ENCODE peak calls at places on chromosomes 4 and X, in seven cellular contexts. P is suprapubic skin, A is fibroblast of lung, B is MM.1S, I is mammary epithelial cell, C is lung, K is BE2C. V is an unnamed sample.

GRCh38 chr4:180962268-180962667 is 1280.9 kb upstream of the TENM3 start:
- DNase-seq in P (no peak), A (no peak), B (no peak), I (no peak), C (no peak), K (no peak), V (no peak)

GRCh38 chr4:3704669-3705068 is 61.5 kb upstream of the ADRA2C start:
- DNase-seq in P (peak), A (no peak), B (no peak), I (no peak), C (no peak), K (peak), V (no peak)

GRCh38 chr4:120105472-120105871 is 38.8 kb upstream of the MAD2L1 start:
- DNase-seq in P (no peak), A (no peak), B (no peak), I (no peak), C (no peak), K (no peak), V (no peak)

GRCh38 chrX:100975212-100975611 is 5.7 kb downstream of the ARL13A start:
- DNase-seq in P (no peak), A (peak), B (no peak), I (no peak), C (no peak), K (no peak), V (no peak)

GRCh38 chr4:146585761-146586333 is 52.8 kb upstream of the POU4F2 start:
- DNase-seq in P (no peak), A (peak), B (no peak), I (peak), C (no peak), K (no peak), V (no peak)

GRCh38 chr4:100649478-100649877 is 131.7 kb upstream of the EMCN start:
- DNase-seq in P (no peak), A (peak), B (no peak), I (no peak), C (no peak), K (no peak), V (no peak)

GRCh38 chrX:154064637-154065435 is 32.7 kb downstream of the MECP2 start:
- DNase-seq in P (no peak), A (no peak), B (no peak), I (no peak), C (no peak), K (no peak), V (no peak)

GRCh38 chrX:105527759-105528158 is 294.6 kb upstream of the NRK start:
- DNase-seq in P (no peak), A (peak), B (no peak), I (no peak), C (no peak), K (no peak), V (no peak)

GRCh38 chr4:67702166-67702565 is 1.2 kb upstream of the UBA6 start:
- DNase-seq in P (no peak), A (no peak), B (no peak), I (no peak), C (no peak), K (no peak), V (no peak)

GRCh38 chr4:145735330-145735638 is 55.3 kb downstream of the C4orf51 start:
- DNase-seq in P (no peak), A (peak), B (no peak), I (peak), C (peak), K (no peak), V (no peak)

GRCh38 chr4:87093443-87094123 is 126.8 kb downstream of the KLHL8 start:
- DNase-seq in P (no peak), A (peak), B (peak), I (peak), C (no peak), K (peak), V (no peak)

GRCh38 chrX:110691446-110691845 is 104.2 kb downstream of the CHRDL1 start:
- DNase-seq in P (no peak), A (peak), B (no peak), I (peak), C (no peak), K (no peak), V (no peak)

GRCh38 chr4:2808001-2808400 is 15.1 kb downstream of the SH3BP2 start:
- DNase-seq in P (no peak), A (no peak), B (no peak), I (no peak), C (no peak), K (no peak), V (no peak)

GRCh38 chr4:12360391-12360790 is 931.7 kb upstream of the HS3ST1 start:
- DNase-seq in P (no peak), A (no peak), B (no peak), I (peak), C (no peak), K (no peak), V (no peak)

GRCh38 chr4:95181446-95182306 is 367.1 kb downstream of the UNC5C start:
- DNase-seq in P (no peak), A (peak), B (no peak), I (no peak), C (no peak), K (peak), V (no peak)

GRCh38 chr4:98447648-98448047 is 186.5 kb downstream of the RAP1GDS1 start:
- DNase-seq in P (no peak), A (no peak), B (no peak), I (peak), C (no peak), K (peak), V (no peak)

GRCh38 chr4:59936566-59936965 is 1263.6 kb upstream of the ADGRL3 start:
- DNase-seq in P (no peak), A (no peak), B (no peak), I (no peak), C (no peak), K (no peak), V (no peak)

GRCh38 chr4:40228497-40229365 is 31.9 kb downstream of the RHOH start:
- DNase-seq in P (no peak), A (no peak), B (peak), I (no peak), C (no peak), K (no peak), V (no peak)

GRCh38 chr4:184825394-184826314 is at the start of gene ACSL1:
- DNase-seq in P (peak), A (peak), B (peak), I (peak), C (peak), K (peak), V (peak)

GRCh38 chr4:155679343-155679742 is 12.7 kb downstream of the GUCY1A1 start:
- DNase-seq in P (no peak), A (peak), B (no peak), I (peak), C (peak), K (no peak), V (no peak)

GRCh38 chrX:40845331-40845911 is 110.1 kb upstream of the MED14 start:
- DNase-seq in P (no peak), A (peak), B (no peak), I (peak), C (no peak), K (no peak), V (no peak)

DNA sequence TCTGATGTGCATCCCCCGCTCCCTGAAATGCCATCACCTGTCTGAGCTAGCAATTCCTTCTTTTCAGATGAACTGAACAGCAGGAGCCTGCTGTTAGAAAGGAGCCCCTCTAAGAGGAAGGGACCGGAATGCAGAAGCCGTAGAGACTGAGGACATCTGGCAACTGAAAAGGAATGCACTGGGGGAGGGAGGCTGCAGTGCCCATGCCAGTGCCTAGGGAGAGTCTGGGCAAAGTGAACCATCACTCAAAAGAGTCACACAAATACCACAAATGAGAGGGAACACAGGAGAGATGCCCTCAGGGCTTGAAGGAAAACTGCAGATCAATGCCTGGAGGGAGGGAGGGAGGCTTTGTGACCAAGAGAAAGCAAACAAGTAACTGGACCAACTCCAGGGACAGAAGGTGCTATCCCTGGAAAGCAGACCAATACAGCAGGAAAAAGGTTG is 93.9 kb upstream of the CBR4 start:
- DNase-seq in P (no peak), A (no peak), B (no peak), I (peak), C (no peak), K (peak), V (no peak)
- TF ChIP-seq CTCF in P (no peak), A (no peak), B (no peak), I (no peak), C (no peak), K (no peak), V (no peak)

GRCh38 chr4:24810016-24810415 is 14.6 kb downstream of the SOD3 start:
- DNase-seq in P (peak), A (peak), B (no peak), I (no peak), C (no peak), K (no peak), V (no peak)

GRCh38 chr4:24808955-24809354 is 13.6 kb downstream of the SOD3 start:
- DNase-seq in P (peak), A (no peak), B (no peak), I (no peak), C (no peak), K (no peak), V (no peak)

GRCh38 chr4:24808261-24808660 is 12.9 kb downstream of the SOD3 start:
- DNase-seq in P (peak), A (no peak), B (no peak), I (no peak), C (no peak), K (no peak), V (no peak)

GRCh38 chr4:24807611-24808010 is 12.2 kb downstream of the SOD3 start:
- DNase-seq in P (peak), A (no peak), B (no peak), I (no peak), C (no peak), K (no peak), V (no peak)

GRCh38 chr4:24809376-24809775 is 14.0 kb downstream of the SOD3 start:
- DNase-seq in P (peak), A (no peak), B (no peak), I (no peak), C (no peak), K (no peak), V (no peak)
- TF ChIP-seq CTCF in P (no peak), A (no peak), B (no peak), I (peak), C (no peak), K (peak), V (peak)

GRCh38 chr4:25539241-25539640 is 116.4 kb upstream of the SLC34A2 start:
- DNase-seq in P (no peak), A (no peak), B (no peak), I (no peak), C (no peak), K (no peak), V (no peak)

GRCh38 chr4:25538430-25538829 is 117.2 kb upstream of the SLC34A2 start:
- DNase-seq in P (no peak), A (no peak), B (no peak), I (no peak), C (no peak), K (no peak), V (no peak)

GRCh38 chr4:25536577-25537325 is 118.9 kb upstream of the SLC34A2 start:
- DNase-seq in P (no peak), A (no peak), B (no peak), I (no peak), C (no peak), K (no peak), V (no peak)

GRCh38 chr4:25535701-25536473 is 119.8 kb upstream of the SLC34A2 start:
- DNase-seq in P (no peak), A (no peak), B (no peak), I (no peak), C (peak), K (no peak), V (no peak)

GRCh38 chr4:25540734-25541133 is 114.9 kb upstream of the SLC34A2 start:
- DNase-seq in P (no peak), A (no peak), B (no peak), I (no peak), C (no peak), K (no peak), V (no peak)
- TF ChIP-seq CTCF in P (no peak), A (no peak), B (no peak), I (no peak), C (no peak), K (no peak), V (no peak)

GRCh38 chr4:112270643-112271484 is 14.8 kb downstream of the TIFA start:
- DNase-seq in P (no peak), A (peak), B (no peak), I (peak), C (no peak), K (no peak), V (no peak)

GRCh38 chr4:112270051-112270450 is 15.7 kb downstream of the TIFA start:
- DNase-seq in P (no peak), A (no peak), B (no peak), I (no peak), C (no peak), K (no peak), V (no peak)

GRCh38 chr4:112272292-112272691 is 13.4 kb downstream of the TIFA start:
- DNase-seq in P (no peak), A (no peak), B (no peak), I (no peak), C (no peak), K (no peak), V (no peak)

DNA sequence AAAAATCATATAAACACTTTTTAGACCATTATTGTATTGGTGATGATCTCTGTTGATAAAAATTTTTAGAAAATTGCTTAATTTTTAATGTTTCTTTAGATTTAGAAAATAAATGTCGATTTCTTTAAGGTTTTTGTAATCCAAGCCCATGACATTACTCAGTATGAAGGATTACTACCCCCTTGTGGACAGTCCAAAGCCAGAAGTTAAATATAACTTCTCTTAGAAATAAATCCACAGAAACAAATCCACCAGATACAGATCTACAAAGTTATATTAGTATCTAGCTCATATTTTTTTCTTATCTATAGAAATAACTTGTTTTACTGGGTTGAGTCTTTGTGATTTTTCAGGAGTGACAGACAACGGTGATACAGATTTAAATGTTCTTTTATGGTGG is 18.9 kb downstream of the TIFA start:
- DNase-seq in P (no peak), A (peak), B (peak), I (peak), C (no peak), K (no peak), V (no peak)
- TF ChIP-seq CTCF in P (peak), A (peak), B (peak), I (peak), C (no peak), K (peak), V (peak)

GRCh38 chrX:46803140-46803539 is 33.7 kb upstream of the RP2 start:
- DNase-seq in P (no peak), A (no peak), B (no peak), I (no peak), C (no peak), K (no peak), V (no peak)
- TF ChIP-seq CTCF in P (no peak), A (no peak), B (peak), I (peak), C (no peak), K (no peak), V (peak)

GRCh38 chr4:24550773-24551172 is 33.6 kb downstream of the DHX15 start:
- DNase-seq in P (no peak), A (no peak), B (no peak), I (no peak), C (no peak), K (no peak), V (no peak)

GRCh38 chr4:24557036-24558022 is 27.0 kb downstream of the DHX15 start:
- DNase-seq in P (no peak), A (peak), B (no peak), I (no peak), C (no peak), K (no peak), V (no peak)

GRCh38 chr4:24547979-24548378 is 36.4 kb downstream of the DHX15 start:
- DNase-seq in P (no peak), A (peak), B (no peak), I (no peak), C (no peak), K (no peak), V (no peak)

GRCh38 chr4:24551492-24552330 is 32.6 kb downstream of the DHX15 start:
- DNase-seq in P (no peak), A (peak), B (no peak), I (no peak), C (no peak), K (no peak), V (no peak)
- TF ChIP-seq CTCF in P (no peak), A (no peak), B (peak), I (peak), C (no peak), K (peak), V (peak)

GRCh38 chr4:84239278-84239845 is 259.7 kb downstream of the NKX6-1 start:
- DNase-seq in P (no peak), A (no peak), B (no peak), I (no peak), C (no peak), K (no peak), V (no peak)

GRCh38 chr4:84235131-84235530 is 264.0 kb downstream of the NKX6-1 start:
- DNase-seq in P (no peak), A (no peak), B (peak), I (no peak), C (no peak), K (no peak), V (no peak)

GRCh38 chr4:84235545-84235944 is 263.5 kb downstream of the NKX6-1 start:
- DNase-seq in P (no peak), A (no peak), B (peak), I (no peak), C (no peak), K (no peak), V (no peak)

GRCh38 chr4:84237008-84237407 is 262.1 kb downstream of the NKX6-1 start:
- DNase-seq in P (no peak), A (peak), B (no peak), I (peak), C (no peak), K (no peak), V (no peak)

GRCh38 chr4:84238247-84239090 is 260.6 kb downstream of the NKX6-1 start:
- DNase-seq in P (no peak), A (peak), B (no peak), I (peak), C (no peak), K (no peak), V (no peak)
- TF ChIP-seq CTCF in P (no peak), A (peak), B (no peak), I (no peak), C (no peak), K (peak), V (no peak)

GRCh38 chr4:36283912-36284465 is 2.6 kb downstream of the DTHD1 start:
- DNase-seq in P (no peak), A (no peak), B (no peak), I (no peak), C (no peak), K (no peak), V (no peak)

GRCh38 chr4:36278789-36279188 is 2.6 kb upstream of the DTHD1 start:
- DNase-seq in P (no peak), A (no peak), B (no peak), I (peak), C (no peak), K (no peak), V (no peak)

GRCh38 chr4:36277533-36277932 is 3.9 kb upstream of the DTHD1 start:
- DNase-seq in P (no peak), A (no peak), B (no peak), I (no peak), C (no peak), K (no peak), V (no peak)

GRCh38 chr4:36281384-36282106 is at the start of gene DTHD1:
- DNase-seq in P (no peak), A (peak), B (no peak), I (peak), C (no peak), K (no peak), V (no peak)

DNA sequence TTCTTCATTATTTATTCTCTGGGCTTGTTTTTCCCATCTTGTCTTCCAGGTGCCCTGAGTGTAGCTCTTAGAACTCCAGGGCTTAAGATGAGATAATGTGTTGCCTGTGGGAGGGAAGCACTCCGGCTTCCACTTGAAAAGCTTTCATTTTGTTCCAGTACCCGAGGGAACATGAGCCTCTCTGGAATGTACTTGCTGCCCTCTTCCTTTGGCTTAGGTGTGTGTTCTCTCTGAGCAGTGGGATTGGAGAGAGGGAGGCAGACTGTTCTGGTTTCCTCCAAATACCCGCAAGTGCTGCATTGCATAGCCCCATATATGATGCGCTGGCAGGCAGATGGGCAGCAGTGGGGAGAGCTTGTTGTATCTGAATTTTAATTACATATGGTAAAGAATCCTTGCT is 861 bp upstream of the DTHD1 start:
- DNase-seq in P (no peak), A (peak), B (no peak), I (peak), C (peak), K (no peak), V (no peak)
- TF ChIP-seq CTCF in P (no peak), A (no peak), B (no peak), I (peak), C (no peak), K (no peak), V (no peak)

DNA sequence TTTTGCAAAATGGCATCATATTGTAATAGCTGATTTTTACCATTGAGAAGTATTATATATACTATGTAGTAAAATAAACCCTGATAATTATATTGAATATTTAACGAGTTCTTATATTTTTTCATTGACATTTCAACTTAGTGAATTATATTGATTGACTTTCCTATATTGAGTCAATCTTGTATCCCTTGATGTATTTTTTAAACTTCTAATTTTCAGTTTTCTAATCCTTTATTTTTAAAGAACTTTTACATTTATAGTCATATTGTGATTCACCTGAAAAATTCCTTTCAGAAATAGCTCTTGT is 54.4 kb downstream of the CXCL1 start:
- DNase-seq in P (no peak), A (no peak), B (no peak), I (no peak), C (no peak), K (no peak), V (no peak)
- TF ChIP-seq CTCF in P (no peak), A (no peak), B (no peak), I (no peak), C (no peak), K (no peak), V (no peak)